ENCODE peak calls at places on chromosome 7, in seven cellular contexts. O, A, F, Z, U, V and E are unnamed samples.
A peak's percentile ranks its signal among the peaks of the same experiment; 100 is the strongest.

GRCh38 chr7:137996871-137997270 is 5.0 kb downstream of the CREB3L2 start:
- DNase-seq in O (no peak), A (no peak), F (no peak), Z (no peak), U (no peak), V (no peak), E (no peak)

GRCh38 chr7:22696672-22697071 is 30.3 kb upstream of the IL6 start:
- DNase-seq in O (no peak), A (no peak), F (no peak), Z (no peak), U (no peak), V (no peak), E (no peak)

GRCh38 chr7:130893441-130893894 is 159.5 kb upstream of the KLF14 start:
- DNase-seq in O (no peak), A (no peak), F (no peak), Z (no peak), U (no peak), V (no peak), E (no peak)

GRCh38 chr7:77954773-77955562 is 156.4 kb downstream of the PHTF2 start:
- DNase-seq in O (no peak), A (no peak), F (no peak), Z (no peak), U (no peak), V (no peak), E (peak; percentile 23)

GRCh38 chr7:37352974-37353948 is 95.4 kb downstream of the ELMO1 start:
- DNase-seq in O (no peak), A (peak; percentile 82), F (no peak), Z (peak; percentile 82), U (peak; percentile 41), V (peak; percentile 28), E (no peak)

GRCh38 chr7:42883950-42884349 is 27.9 kb downstream of the C7orf25 start:
- DNase-seq in O (no peak), A (no peak), F (no peak), Z (peak; percentile 93), U (no peak), V (no peak), E (no peak)

GRCh38 chr7:23944131-23944530 is 234.1 kb downstream of the STK31 start:
- DNase-seq in O (no peak), A (no peak), F (no peak), Z (no peak), U (no peak), V (no peak), E (no peak)

GRCh38 chr7:155380221-155380861 is 77.6 kb upstream of the EN2 start:
- DNase-seq in O (peak; percentile 93), A (peak; percentile 64), F (peak; percentile 68), Z (peak; percentile 68), U (peak; percentile 74), V (peak; percentile 51), E (peak; percentile 18)

GRCh38 chr7:116526897-116527296 is 2.1 kb downstream of the CAV1 start:
- DNase-seq in O (no peak), A (no peak), F (no peak), Z (no peak), U (no peak), V (no peak), E (no peak)

GRCh38 chr7:108442039-108442568 is 14.1 kb downstream of the NRCAM start:
- DNase-seq in O (peak; percentile 39), A (no peak), F (no peak), Z (no peak), U (no peak), V (no peak), E (no peak)

GRCh38 chr7:50446542-50446960 is 3.6 kb downstream of the FIGNL1 start:
- DNase-seq in O (no peak), A (no peak), F (no peak), Z (no peak), U (no peak), V (peak; percentile 92), E (peak; percentile 21)

GRCh38 chr7:88377421-88377820 is 70.7 kb upstream of the STEAP4 start:
- DNase-seq in O (no peak), A (no peak), F (no peak), Z (no peak), U (no peak), V (no peak), E (no peak)

GRCh38 chr7:55133630-55134392 is 115.0 kb downstream of the EGFR start:
- DNase-seq in O (peak; percentile 72), A (no peak), F (no peak), Z (no peak), U (no peak), V (peak; percentile 91), E (peak; percentile 95)

GRCh38 chr7:70694357-70694908 is 437.5 kb upstream of the GALNT17 start:
- DNase-seq in O (no peak), A (no peak), F (peak; percentile 76), Z (peak; percentile 61), U (peak; percentile 48), V (no peak), E (no peak)

GRCh38 chr7:80095545-80095944 is 39.1 kb upstream of the GNAI1 start:
- DNase-seq in O (no peak), A (no peak), F (no peak), Z (no peak), U (no peak), V (no peak), E (no peak)

GRCh38 chr7:105672820-105673219 is 91.5 kb upstream of the EFCAB10 start:
- DNase-seq in O (no peak), A (no peak), F (no peak), Z (no peak), U (no peak), V (no peak), E (no peak)

GRCh38 chr7:46440186-46440585 is 519.1 kb upstream of the IGFBP3 start:
- DNase-seq in O (no peak), A (no peak), F (no peak), Z (no peak), U (no peak), V (no peak), E (no peak)

GRCh38 chr7:78529392-78529791 is 730.8 kb downstream of the PHTF2 start:
- DNase-seq in O (no peak), A (no peak), F (no peak), Z (no peak), U (no peak), V (no peak), E (no peak)

GRCh38 chr7:144063710-144064109 is 5.9 kb upstream of the OR2A25 start:
- DNase-seq in O (no peak), A (no peak), F (no peak), Z (no peak), U (no peak), V (no peak), E (no peak)

DNA sequence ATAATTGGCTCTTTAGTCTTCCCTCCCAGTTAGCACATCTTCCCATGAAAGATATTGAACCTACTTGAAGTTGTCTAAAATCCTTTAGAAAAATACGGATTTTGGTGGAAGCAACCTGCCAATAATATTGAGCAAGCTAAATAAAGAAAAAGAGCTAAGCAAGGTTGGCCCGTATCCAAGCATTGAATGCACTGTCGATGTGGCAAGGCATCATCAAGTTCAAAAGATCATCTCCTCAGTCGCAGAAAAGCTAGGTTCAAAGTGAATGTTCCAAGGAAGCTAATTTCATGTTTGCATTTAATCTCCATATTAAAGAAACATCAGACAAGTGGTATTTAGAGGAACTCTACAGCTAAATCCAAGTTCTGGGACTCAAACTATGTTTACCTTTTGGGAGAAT is 206.0 kb downstream of the MTERF1 start:
- DNase-seq in O (no peak), A (no peak), F (no peak), Z (no peak), U (no peak), V (no peak), E (no peak)
- H3K9me3 ChIP-seq in O (no peaks in the 10 kb centered on the region), A (no peaks in the 10 kb centered on the region), F (no peaks in the 10 kb centered on the region), Z (no peaks in the 10 kb centered on the region), U (no peaks in the 10 kb centered on the region), V (no peaks in the 10 kb centered on the region), E (no peaks in the 10 kb centered on the region)

GRCh38 chr7:17946591-17946990 is 6.3 kb upstream of the SNX13 start:
- DNase-seq in O (no peak), A (no peak), F (no peak), Z (peak; percentile 35), U (no peak), V (no peak), E (no peak)

GRCh38 chr7:17943006-17943405 is 2.7 kb upstream of the SNX13 start:
- DNase-seq in O (no peak), A (no peak), F (no peak), Z (no peak), U (no peak), V (no peak), E (no peak)

GRCh38 chr7:17947606-17948005 is 7.3 kb upstream of the SNX13 start:
- DNase-seq in O (no peak), A (no peak), F (no peak), Z (no peak), U (no peak), V (no peak), E (no peak)

GRCh38 chr7:17942231-17942630 is 1.9 kb upstream of the SNX13 start:
- DNase-seq in O (no peak), A (no peak), F (no peak), Z (no peak), U (no peak), V (no peak), E (no peak)

GRCh38 chr7:17944720-17945119 is 4.4 kb upstream of the SNX13 start:
- DNase-seq in O (peak; percentile 13), A (no peak), F (no peak), Z (no peak), U (no peak), V (no peak), E (no peak)
- TF ChIP-seq CTCF in O (no peak), A (peak; percentile 24), F (peak; percentile 50), Z (peak; percentile 53), U (no peak), V (peak; percentile 25), E (peak; percentile 23)

GRCh38 chr7:100933735-100934134 is 15.6 kb upstream of the MUC3A start:
- DNase-seq in O (no peak), A (no peak), F (no peak), Z (no peak), U (no peak), V (no peak), E (no peak)

DNA sequence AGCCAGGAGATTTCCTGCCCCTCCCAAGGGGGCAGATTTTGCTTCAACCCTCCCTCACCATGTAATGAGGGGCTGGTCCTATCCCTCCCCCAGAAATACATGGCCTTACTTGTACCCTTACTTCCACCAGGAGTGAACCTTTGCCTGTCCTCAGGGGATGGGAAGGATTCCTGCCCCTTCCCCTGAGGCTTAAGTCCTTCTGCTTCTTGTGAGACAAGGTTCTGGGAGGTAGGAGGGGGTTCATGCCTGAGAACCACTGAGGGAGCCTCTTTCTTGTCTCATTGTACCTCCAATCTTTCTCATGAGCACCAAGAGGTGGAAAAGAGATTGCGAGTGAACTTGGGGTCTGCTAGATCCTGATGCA is 19.5 kb upstream of the MUC3A start:
- DNase-seq in O (no peak), A (no peak), F (no peak), Z (no peak), U (no peak), V (no peak), E (no peak)
- H3K27ac ChIP-seq in O (no peak overlapping the region), A (no peak overlapping the region), F (no peak overlapping the region), Z (no peak overlapping the region), U (no peak overlapping the region), V (no peak overlapping the region), E (no peak overlapping the region)

DNA sequence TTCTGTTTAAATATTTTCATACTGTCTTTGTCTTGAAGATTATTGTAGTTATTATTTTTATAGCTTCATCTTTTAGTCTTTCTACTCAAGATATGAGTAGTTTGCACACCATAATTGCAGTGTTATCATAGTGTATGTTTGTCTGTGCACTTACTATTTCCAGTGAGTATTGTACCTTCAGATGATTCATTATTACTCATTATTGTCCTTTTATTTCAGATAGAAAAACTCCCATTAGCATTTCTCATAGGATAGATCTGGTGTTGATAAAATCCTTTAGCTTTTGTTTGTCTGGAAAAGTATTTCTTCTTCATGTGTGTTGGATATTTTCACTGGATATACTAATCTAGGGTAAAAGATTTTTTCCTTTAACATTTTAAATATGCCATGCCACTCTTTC is 646.2 kb upstream of the GRM3 start:
- DNase-seq in O (no peak), A (no peak), F (no peak), Z (no peak), U (no peak), V (no peak), E (no peak)
- H3K9me3 ChIP-seq in O (no peaks in the 10 kb centered on the region), A (peaks cover 3% of the 10 kb centered on the region), F (no peaks in the 10 kb centered on the region), Z (peaks cover 5% of the 10 kb centered on the region), U (no peaks in the 10 kb centered on the region), V (peaks cover 9% of the 10 kb centered on the region), E (peaks cover 8% of the 10 kb centered on the region)